ENCODE peak calls at places on chromosomes 2 and 18, in six cellular contexts. W is kidney, S is activated gamma-delta T cell treated with Interleukin-2 at 50 U/mL for 16 hours, N is AG10803, L is NCI-H146, P is GM23338. B is an unnamed sample.
A peak's percentile ranks its signal among the peaks of the same experiment; 100 is the strongest.

GRCh38 chr18:29849145-29849544 is 1193.4 kb downstream of the DSC3 start:
- DNase-seq in W (no peak), S (no peak), N (peak; percentile 0), L (no peak), P (no peak), B (peak; percentile 13)

GRCh38 chr2:60560734-60561649 is 7.5 kb upstream of the BCL11A start:
- DNase-seq in W (no peak), S (no peak), N (peak; percentile 33), L (peak; percentile 24), P (peak; percentile 80), B (peak; percentile 53)

GRCh38 chr2:136031716-136032115 is 46.3 kb upstream of the DARS1 start:
- DNase-seq in W (no peak), S (no peak), N (no peak), L (no peak), P (no peak), B (no peak)

GRCh38 chr2:122643725-122644329 is 888.4 kb downstream of the TSN start:
- DNase-seq in W (no peak), S (no peak), N (peak; percentile 76), L (peak; percentile 99), P (no peak), B (peak; percentile 86)

GRCh38 chr2:44582363-44583008 is 220.7 kb downstream of the CAMKMT start:
- DNase-seq in W (no peak), S (no peak), N (peak; percentile 56), L (no peak), P (no peak), B (peak; percentile 32)

GRCh38 chr18:32848836-32849235 is 76.0 kb upstream of the KLHL14 start:
- DNase-seq in W (no peak), S (no peak), N (no peak), L (no peak), P (no peak), B (no peak)

GRCh38 chr2:100260712-100261620 is 61.3 kb downstream of the LONRF2 start:
- DNase-seq in W (no peak), S (no peak), N (peak; percentile 73), L (peak; percentile 84), P (peak; percentile 86), B (peak; percentile 82)

GRCh38 chr2:45134726-45135125 is 125.5 kb upstream of the SIX2 start:
- DNase-seq in W (no peak), S (no peak), N (peak; percentile 38), L (no peak), P (no peak), B (peak; percentile 51)

GRCh38 chr18:27954226-27954625 is 222.7 kb downstream of the CDH2 start:
- DNase-seq in W (no peak), S (no peak), N (peak; percentile 26), L (no peak), P (no peak), B (peak; percentile 33)

GRCh38 chr2:239876241-239876947 is 148.7 kb downstream of the NDUFA10 start:
- DNase-seq in W (no peak), S (no peak), N (no peak), L (no peak), P (no peak), B (no peak)

GRCh38 chr18:57954928-57955327 is 89.1 kb upstream of the NEDD4L start:
- DNase-seq in W (no peak), S (no peak), N (no peak), L (no peak), P (no peak), B (no peak)

GRCh38 chr2:177692828-177693269 is 300.3 kb downstream of the AGPS start:
- DNase-seq in W (no peak), S (no peak), N (peak; percentile 3), L (no peak), P (peak; percentile 42), B (peak; percentile 9)

GRCh38 chr18:31603335-31603734 is 11.7 kb downstream of the TTR start:
- DNase-seq in W (no peak), S (no peak), N (peak; percentile 5), L (no peak), P (no peak), B (no peak)

GRCh38 chr2:119544075-119545031 is at the start of gene CFAP221:
- DNase-seq in W (peak; percentile 90), S (peak; percentile 16), N (peak; percentile 49), L (peak; percentile 64), P (peak; percentile 88), B (peak; percentile 57)

GRCh38 chr18:13982136-13982535 is 66.8 kb upstream of the MC2R start:
- DNase-seq in W (no peak), S (no peak), N (no peak), L (no peak), P (peak; percentile 77), B (no peak)

B was measured in EH.